ENCODE peak calls at places on chromosomes 13 and 19, in eight cellular contexts. M is CD8-positive, alpha-beta memory T cell; X is uterus; K is RWPE2; W is esophagus squamous epithelium; Q is right cardiac atrium; T is fibroblast of lung; U is spleen. G is an unnamed sample. For H3K27me3, the result is how much of the 10 kb centered on the place peaks cover.

GRCh38 chr19:7101498-7102253 is 32.2 kb downstream of the ZNF557 start:
- DNase-seq in M (no peak), X (no peak), K (no peak), W (no peak), Q (no peak), T (no peak), U (no peak), G (no peak)

GRCh38 chr13:69579351-69579750 is 528.3 kb upstream of the ATXN8OS start:
- DNase-seq in M (no peak), X (no peak), K (no peak), W (no peak), Q (no peak), T (no peak), U (no peak), G (no peak)

GRCh38 chr13:87147076-87147475 is 524.1 kb upstream of the SLITRK5 start:
- DNase-seq in M (no peak), X (no peak), K (no peak), W (no peak), Q (no peak), T (peak), U (no peak), G (no peak)

GRCh38 chr13:30551194-30551593 is 66.5 kb upstream of the USPL1 start:
- DNase-seq in M (no peak), X (no peak), K (no peak), W (no peak), Q (no peak), T (no peak), U (no peak), G (no peak)

GRCh38 chr13:20057963-20058362 is 99.4 kb downstream of the ZMYM2 start:
- DNase-seq in M (no peak), X (no peak), K (no peak), W (no peak), Q (no peak), T (no peak), U (no peak), G (no peak)

GRCh38 chr19:39917561-39918182 is 16.8 kb downstream of the FCGBP start:
- DNase-seq in M (no peak), X (no peak), K (no peak), W (no peak), Q (no peak), T (no peak), U (peak), G (no peak)

GRCh38 chr13:30968734-30969335 is 36.4 kb downstream of the TEX26 start:
- DNase-seq in M (no peak), X (no peak), K (no peak), W (no peak), Q (no peak), T (peak), U (no peak), G (no peak)

GRCh38 chr19:38656171-38656981 is 8.9 kb downstream of the ACTN4 start:
- DNase-seq in M (no peak), X (no peak), K (no peak), W (no peak), Q (no peak), T (peak), U (no peak), G (no peak)

GRCh38 chr19:38975214-38975860 is at the start of gene FBXO17:
- DNase-seq in M (no peak), X (peak), K (no peak), W (no peak), Q (peak), T (peak), U (no peak), G (peak)

GRCh38 chr19:10548746-10549276 is 5.1 kb downstream of the ATG4D start:
- DNase-seq in M (no peak), X (no peak), K (no peak), W (no peak), Q (no peak), T (no peak), U (no peak), G (no peak)

GRCh38 chr19:54817670-54818536 is 1.6 kb downstream of the KIR3DL1 start:
- DNase-seq in M (no peak), X (no peak), K (no peak), W (no peak), Q (no peak), T (no peak), U (no peak), G (no peak)

GRCh38 chr19:18340237-18340989 is at the start of gene PGPEP1:
- DNase-seq in M (peak), X (peak), K (no peak), W (no peak), Q (peak), T (peak), U (peak), G (peak)

GRCh38 chr13:112068531-112069062 is 1.6 kb downstream of the SOX1 start:
- DNase-seq in M (no peak), X (no peak), K (no peak), W (no peak), Q (no peak), T (no peak), U (peak), G (no peak)

GRCh38 chr13:31859546-31859945 is 120.2 kb downstream of the RXFP2 start:
- DNase-seq in M (no peak), X (no peak), K (no peak), W (no peak), Q (no peak), T (peak), U (no peak), G (no peak)

GRCh38 chr13:30738946-30739528 is 3.7 kb downstream of the ALOX5AP start:
- DNase-seq in M (no peak), X (no peak), K (no peak), W (no peak), Q (no peak), T (no peak), U (no peak), G (no peak)

GRCh38 chr19:1066251-1066747 is 668 bp upstream of the ARHGAP45 start:
- DNase-seq in M (no peak), X (no peak), K (no peak), W (no peak), Q (peak), T (no peak), U (peak), G (no peak)

DNA sequence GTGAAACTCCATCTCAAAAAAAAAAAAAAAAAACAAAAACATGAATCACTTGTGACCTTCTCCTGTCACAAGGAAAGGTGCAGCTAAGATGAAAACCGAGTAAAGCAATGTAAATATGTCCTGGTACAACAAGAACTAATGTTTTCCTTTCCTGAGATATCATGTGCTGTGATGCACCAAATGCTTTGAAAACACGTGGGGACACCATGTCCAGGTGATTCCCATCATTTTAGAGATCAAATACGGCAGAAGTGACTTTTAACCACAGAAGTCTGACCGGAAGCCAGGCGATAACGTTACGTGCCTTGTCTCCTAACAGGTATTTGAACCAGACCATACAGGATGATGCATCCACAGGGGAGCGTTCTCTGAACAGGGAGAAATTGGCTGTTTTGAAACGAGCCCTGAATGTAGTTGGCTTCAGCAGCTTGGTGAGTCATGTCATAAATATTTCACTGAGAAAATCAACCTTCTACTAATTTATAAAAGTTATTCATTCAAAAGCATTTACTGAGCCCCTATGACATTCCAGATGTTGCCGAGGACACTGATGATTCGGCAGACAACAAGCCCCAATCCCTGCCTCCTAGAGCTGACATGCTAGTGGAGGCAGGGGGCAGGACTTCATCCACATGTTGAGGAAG is 328.1 kb downstream of the MYO16 start:
- DNase-seq in M (no peak), X (no peak), K (peak), W (no peak), Q (no peak), T (peak), U (no peak), G (no peak)
- H3K27ac ChIP-seq in M (no peak), X (no peak), K (peak), W (no peak), Q (no peak), T (peak), U (no peak), G (no peak)

GRCh38 chr19:13012390-13012689 is 17.1 kb downstream of the NFIX start:
- DNase-seq in M (no peak), X (no peak), K (no peak), W (no peak), Q (no peak), T (no peak), U (no peak), G (no peak)

GRCh38 chr19:13012690-13013608 is 17.7 kb downstream of the NFIX start:
- DNase-seq in M (peak), X (peak), K (no peak), W (no peak), Q (peak), T (peak), U (no peak), G (peak)

GRCh38 chr19:13014921-13015280 is 19.6 kb downstream of the NFIX start:
- DNase-seq in M (no peak), X (no peak), K (no peak), W (no peak), Q (no peak), T (no peak), U (no peak), G (no peak)

GRCh38 chr19:13014101-13014920 is 19.0 kb downstream of the NFIX start:
- DNase-seq in M (no peak), X (peak), K (no peak), W (no peak), Q (peak), T (peak), U (no peak), G (peak)

DNA sequence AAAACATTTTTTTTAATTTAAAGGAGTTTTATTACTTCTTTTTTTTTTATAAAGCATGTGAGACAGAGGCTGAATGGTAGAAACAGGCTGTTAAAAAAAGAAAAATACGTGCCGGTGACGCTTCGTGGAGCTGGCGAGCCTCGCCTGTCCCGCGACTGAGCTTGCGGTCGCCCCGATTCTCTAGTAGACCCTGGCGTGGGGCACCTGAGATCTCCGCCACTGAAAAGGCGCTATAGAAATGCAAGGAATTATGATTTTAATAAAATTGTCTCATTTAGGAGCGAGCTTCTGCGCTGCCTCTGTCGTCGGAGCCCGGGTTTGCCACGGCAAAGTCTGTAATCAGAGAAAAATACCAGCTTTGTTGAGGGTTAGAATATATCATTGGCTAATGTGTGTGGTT is 18.4 kb downstream of the NFIX start:
- DNase-seq in M (no peak), X (peak), K (no peak), W (no peak), Q (peak), T (peak), U (no peak), G (no peak)
- H3K27me3 ChIP-seq in M (under half), X (under half), K (under half), W (under half), Q (under half), T (under half), U (under half), G (under half)

GRCh38 chr13:54433511-54434206 is 1405.0 kb downstream of the OLFM4 start:
- DNase-seq in M (no peak), X (no peak), K (no peak), W (no peak), Q (no peak), T (no peak), U (no peak), G (no peak)
- H3K4me3 ChIP-seq in M (no peak), X (no peak), K (no peak), W (no peak), Q (no peak), T (no peak), U (no peak), G (no peak)

DNA sequence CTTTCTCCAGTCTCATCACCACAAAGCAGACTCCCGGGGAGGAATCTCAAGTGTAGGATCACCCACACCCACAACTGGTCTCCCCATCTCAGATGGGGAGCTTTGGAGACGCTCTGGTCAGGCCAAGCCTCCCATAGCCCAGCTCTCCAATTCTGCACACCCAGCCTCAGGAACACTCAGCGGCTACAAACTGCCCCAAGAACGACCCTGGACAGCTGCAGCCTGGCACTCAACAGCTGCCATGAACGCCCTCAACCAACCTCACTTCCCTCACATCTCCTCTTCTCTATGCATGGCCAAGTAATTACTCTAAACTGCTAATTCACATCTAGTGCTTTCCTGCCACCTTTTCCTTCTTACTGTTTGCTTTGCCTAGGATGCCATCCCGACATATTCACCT is 42.6 kb downstream of the DZIP1 start:
- DNase-seq in M (no peak), X (no peak), K (no peak), W (no peak), Q (no peak), T (no peak), U (no peak), G (no peak)
- H3K27ac ChIP-seq in M (no peak), X (no peak), K (no peak), W (no peak), Q (no peak), T (no peak), U (no peak), G (no peak)

GRCh38 chr19:5454743-5455142 is 474 bp upstream of the ZNRF4 start:
- DNase-seq in M (no peak), X (no peak), K (no peak), W (no peak), Q (no peak), T (no peak), U (no peak), G (no peak)
- H3K27me3 ChIP-seq in M (under half), X (under half), K (under half), W (under half), Q (under half), T (under half), U (under half), G (under half)

GRCh38 chr19:41249707-41250423 is 14.3 kb upstream of the HNRNPUL1 start:
- DNase-seq in M (no peak), X (no peak), K (no peak), W (no peak), Q (no peak), T (no peak), U (no peak), G (no peak)
- H3K4me3 ChIP-seq in M (no peak), X (no peak), K (no peak), W (no peak), Q (no peak), T (no peak), U (no peak), G (no peak)

GRCh38 chr13:46605824-46606554 is 53.0 kb downstream of the LRCH1 start:
- DNase-seq in M (no peak), X (no peak), K (no peak), W (no peak), Q (no peak), T (no peak), U (no peak), G (no peak)
- H3K27ac ChIP-seq in M (no peak), X (peak), K (no peak), W (peak), Q (no peak), T (no peak), U (peak), G (peak)

GRCh38 chr19:50912727-50913716 is 1.8 kb upstream of the KLK4 start:
- DNase-seq in M (no peak), X (no peak), K (no peak), W (no peak), Q (no peak), T (no peak), U (no peak), G (no peak)
- H3K27me3 ChIP-seq in M (under half), X (under half), K (under half), W (under half), Q (under half), T (under half), U (under half), G (under half)

G was measured in dorsolateral prefrontal cortex.